ENCODE peak calls at places on chromosomes 16 and 17, in nine cellular contexts. Y is CD8-positive, alpha-beta memory T cell; Z is brain microvascular endothelial cell; V is breast epithelium; O is cardiac muscle cell; F is left ventricle myocardium inferior; D is K562; I is uterus; H is GM23338. W is an unnamed sample.

GRCh38 chr17:15981646-15982580 is 17.6 kb downstream of the ZSWIM7 start:
- DNase-seq in Y (no peak), Z (peak), V (no peak), O (no peak), F (no peak), D (peak), I (no peak), H (peak), W (no peak)

GRCh38 chr16:50403491-50403890 is 34.7 kb upstream of the BRD7 start:
- DNase-seq in Y (no peak), Z (no peak), V (no peak), O (no peak), F (peak), D (no peak), I (no peak), H (no peak), W (no peak)

GRCh38 chr17:80229011-80229410 is 8.8 kb downstream of the SLC26A11 start:
- DNase-seq in Y (no peak), Z (no peak), V (no peak), O (no peak), F (no peak), D (no peak), I (no peak), H (no peak), W (no peak)

GRCh38 chr16:4687946-4688673 is 5.3 kb upstream of the NUDT16L1 start:
- DNase-seq in Y (no peak), Z (no peak), V (no peak), O (no peak), F (no peak), D (no peak), I (no peak), H (no peak), W (no peak)

GRCh38 chr16:16014329-16015224 is 65.2 kb downstream of the ABCC1 start:
- DNase-seq in Y (no peak), Z (no peak), V (peak), O (no peak), F (peak), D (no peak), I (peak), H (no peak), W (no peak)

GRCh38 chr16:11405331-11406176 is 60.3 kb downstream of the RMI2 start:
- DNase-seq in Y (peak), Z (peak), V (no peak), O (peak), F (no peak), D (peak), I (no peak), H (peak), W (no peak)

GRCh38 chr17:70104688-70105087 is 29.7 kb downstream of the KCNJ16 start:
- DNase-seq in Y (no peak), Z (no peak), V (no peak), O (no peak), F (no peak), D (no peak), I (no peak), H (no peak), W (no peak)

GRCh38 chr16:69404275-69404805 is 18.5 kb upstream of the TERF2 start:
- DNase-seq in Y (no peak), Z (no peak), V (no peak), O (peak), F (no peak), D (peak), I (no peak), H (peak), W (no peak)

GRCh38 chr17:66552381-66552780 is 250.0 kb downstream of the PRKCA start:
- DNase-seq in Y (no peak), Z (no peak), V (no peak), O (no peak), F (no peak), D (no peak), I (no peak), H (no peak), W (no peak)

GRCh38 chr16:73019456-73020362 is 28.2 kb downstream of the ZFHX3 start:
- DNase-seq in Y (no peak), Z (peak), V (no peak), O (peak), F (no peak), D (peak), I (no peak), H (no peak), W (no peak)

GRCh38 chr16:73616186-73616585 is 568.3 kb upstream of the ZFHX3 start:
- DNase-seq in Y (no peak), Z (no peak), V (no peak), O (no peak), F (no peak), D (peak), I (no peak), H (peak), W (no peak)

GRCh38 chr16:88507231-88507743 is 54.2 kb downstream of the ZFPM1 start:
- DNase-seq in Y (no peak), Z (no peak), V (no peak), O (no peak), F (no peak), D (no peak), I (no peak), H (no peak), W (no peak)

GRCh38 chr16:85798283-85798776 is 1.0 kb downstream of the EMC8 start:
- DNase-seq in Y (no peak), Z (no peak), V (no peak), O (no peak), F (no peak), D (peak), I (no peak), H (peak), W (no peak)

GRCh38 chr17:35002876-35003551 is 22.7 kb downstream of the LIG3 start:
- DNase-seq in Y (no peak), Z (no peak), V (no peak), O (no peak), F (peak), D (no peak), I (no peak), H (no peak), W (no peak)

GRCh38 chr17:19876524-19877161 is 8.9 kb upstream of the ULK2 start:
- DNase-seq in Y (peak), Z (no peak), V (no peak), O (no peak), F (peak), D (no peak), I (no peak), H (no peak), W (no peak)

GRCh38 chr16:24825696-24826095 is 20.1 kb upstream of the SLC5A11 start:
- DNase-seq in Y (no peak), Z (no peak), V (no peak), O (no peak), F (no peak), D (no peak), I (no peak), H (no peak), W (no peak)

GRCh38 chr17:55360971-55361370 is 60.7 kb downstream of the MMD start:
- DNase-seq in Y (no peak), Z (no peak), V (no peak), O (no peak), F (no peak), D (no peak), I (no peak), H (no peak), W (no peak)

GRCh38 chr17:31527606-31528005 is 136.1 kb downstream of the RAB11FIP4 start:
- DNase-seq in Y (no peak), Z (peak), V (no peak), O (no peak), F (no peak), D (no peak), I (no peak), H (no peak), W (no peak)

GRCh38 chr17:83100220-83100852 is 20.9 kb downstream of the METRNL start:
- DNase-seq in Y (no peak), Z (no peak), V (no peak), O (no peak), F (no peak), D (no peak), I (no peak), H (no peak), W (no peak)

GRCh38 chr16:16997349-16997748 is 473.4 kb downstream of the XYLT1 start:
- DNase-seq in Y (no peak), Z (no peak), V (no peak), O (no peak), F (no peak), D (no peak), I (no peak), H (no peak), W (no peak)

GRCh38 chr16:87702325-87702811 is 63.4 kb downstream of the KLHDC4 start:
- DNase-seq in Y (peak), Z (peak), V (no peak), O (peak), F (no peak), D (peak), I (no peak), H (peak), W (no peak)

GRCh38 chr16:88283596-88283995 is 99.2 kb upstream of the ZNF469 start:
- DNase-seq in Y (no peak), Z (no peak), V (no peak), O (no peak), F (peak), D (no peak), I (no peak), H (no peak), W (no peak)

GRCh38 chr17:57568340-57568739 is 176.8 kb downstream of the CCDC182 start:
- DNase-seq in Y (no peak), Z (no peak), V (no peak), O (no peak), F (no peak), D (no peak), I (no peak), H (no peak), W (no peak)

GRCh38 chr17:27415090-27415795 is 41.0 kb upstream of the KSR1 start:
- DNase-seq in Y (no peak), Z (no peak), V (no peak), O (no peak), F (no peak), D (peak), I (no peak), H (peak), W (no peak)

GRCh38 chr17:43524945-43525575 is 21.1 kb downstream of the ETV4 start:
- DNase-seq in Y (no peak), Z (peak), V (no peak), O (no peak), F (no peak), D (no peak), I (no peak), H (no peak), W (no peak)

GRCh38 chr17:17749921-17750320 is 68.7 kb downstream of the RAI1 start:
- DNase-seq in Y (peak), Z (peak), V (no peak), O (peak), F (no peak), D (peak), I (no peak), H (peak), W (peak)

GRCh38 chr16:2175454-2175853 is 19.9 kb downstream of the TRAF7 start:
- DNase-seq in Y (no peak), Z (no peak), V (no peak), O (no peak), F (no peak), D (no peak), I (no peak), H (no peak), W (no peak)

GRCh38 chr17:7854851-7855642 is at the start of gene TMEM88:
- DNase-seq in Y (no peak), Z (no peak), V (no peak), O (peak), F (peak), D (no peak), I (peak), H (peak), W (no peak)

GRCh38 chr16:55502801-55503366 is 6.0 kb upstream of the LPCAT2 start:
- DNase-seq in Y (no peak), Z (peak), V (peak), O (peak), F (peak), D (no peak), I (peak), H (peak), W (peak)

GRCh38 chr17:17900615-17901520 is 64.1 kb upstream of the SREBF1 start:
- DNase-seq in Y (no peak), Z (peak), V (peak), O (no peak), F (peak), D (no peak), I (peak), H (no peak), W (peak)

GRCh38 chr16:11742536-11743307 is at the start of gene TXNDC11:
- DNase-seq in Y (peak), Z (peak), V (peak), O (peak), F (peak), D (peak), I (peak), H (peak), W (peak)

GRCh38 chr16:67393111-67393789 is at the start of gene TPPP3:
- DNase-seq in Y (peak), Z (peak), V (peak), O (peak), F (peak), D (peak), I (peak), H (peak), W (peak)

GRCh38 chr17:1224330-1224729 is 44.5 kb upstream of the ABR start:
- DNase-seq in Y (no peak), Z (no peak), V (no peak), O (no peak), F (no peak), D (no peak), I (no peak), H (no peak), W (no peak)
- H3K27ac ChIP-seq in Y (no peak), Z (no peak), V (no peak), O (no peak), F (no peak), D (no peak), I (no peak), H (no peak), W (no peak)

GRCh38 chr16:55571-56136 is 2.0 kb downstream of the SNRNP25 start:
- DNase-seq in Y (no peak), Z (no peak), V (no peak), O (no peak), F (peak), D (no peak), I (no peak), H (no peak), W (no peak)

GRCh38 chr16:53346-54236 is at the start of the genes POLR3K and SNRNP25:
- DNase-seq in Y (peak), Z (peak), V (peak), O (peak), F (peak), D (peak), I (peak), H (peak), W (peak)

GRCh38 chr16:56231-56927 is 2.8 kb downstream of the SNRNP25 start:
- DNase-seq in Y (no peak), Z (no peak), V (no peak), O (no peak), F (no peak), D (no peak), I (no peak), H (no peak), W (no peak)

GRCh38 chr16:50769-51591 is 2.4 kb downstream of the POLR3K start:
- DNase-seq in Y (no peak), Z (no peak), V (no peak), O (no peak), F (no peak), D (no peak), I (peak), H (no peak), W (no peak)

GRCh38 chr16:54237-54581 is 581 bp downstream of the SNRNP25 start:
- DNase-seq in Y (no peak), Z (no peak), V (no peak), O (no peak), F (no peak), D (no peak), I (no peak), H (no peak), W (no peak)
- H3K27ac ChIP-seq in Y (peak), Z (no peak), V (peak), O (no peak), F (peak), D (peak), I (peak), H (no peak), W (peak)

GRCh38 chr16:31397101-31397660 is 4.0 kb downstream of the ITGAD start:
- DNase-seq in Y (no peak), Z (no peak), V (no peak), O (no peak), F (no peak), D (no peak), I (no peak), H (no peak), W (no peak)

GRCh38 chr16:31402687-31403086 is 9.6 kb downstream of the ITGAD start:
- DNase-seq in Y (no peak), Z (no peak), V (no peak), O (no peak), F (no peak), D (no peak), I (no peak), H (no peak), W (no peak)

GRCh38 chr16:31401436-31401835 is 8.3 kb downstream of the ITGAD start:
- DNase-seq in Y (no peak), Z (no peak), V (no peak), O (no peak), F (no peak), D (no peak), I (no peak), H (no peak), W (no peak)

GRCh38 chr16:31397701-31398100 is 4.6 kb downstream of the ITGAD start:
- DNase-seq in Y (no peak), Z (no peak), V (no peak), O (peak), F (no peak), D (no peak), I (no peak), H (no peak), W (no peak)

DNA sequence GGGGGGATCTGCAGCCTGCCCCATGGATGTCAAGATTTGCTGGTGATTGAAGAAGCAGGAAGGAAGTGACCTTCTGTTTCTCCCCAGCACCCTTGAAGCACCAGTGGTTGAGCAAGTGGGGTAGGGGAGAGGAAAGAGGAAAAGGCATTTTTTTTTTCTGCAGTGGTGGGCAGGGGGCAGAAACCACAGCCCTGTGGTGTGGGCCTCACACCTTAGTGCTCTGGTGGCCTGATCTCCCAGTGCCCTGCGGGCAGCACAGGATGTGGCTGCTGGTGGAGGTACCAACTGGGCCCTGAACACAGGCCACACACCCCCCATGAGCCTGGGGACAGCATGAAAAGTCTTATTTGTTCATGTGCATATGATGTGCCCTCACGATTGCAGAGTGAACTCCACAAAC is 7.1 kb downstream of the ITGAD start:
- DNase-seq in Y (no peak), Z (no peak), V (no peak), O (no peak), F (no peak), D (no peak), I (no peak), H (no peak), W (no peak)
- H3K27ac ChIP-seq in Y (no peak), Z (no peak), V (no peak), O (no peak), F (no peak), D (no peak), I (no peak), H (no peak), W (no peak)

GRCh38 chr17:71709974-71710373 is 410.8 kb upstream of the SOX9 start:
- DNase-seq in Y (no peak), Z (no peak), V (no peak), O (no peak), F (no peak), D (no peak), I (no peak), H (peak), W (no peak)
- H3K27ac ChIP-seq in Y (no peak), Z (no peak), V (no peak), O (no peak), F (no peak), D (no peak), I (no peak), H (no peak), W (no peak)

DNA sequence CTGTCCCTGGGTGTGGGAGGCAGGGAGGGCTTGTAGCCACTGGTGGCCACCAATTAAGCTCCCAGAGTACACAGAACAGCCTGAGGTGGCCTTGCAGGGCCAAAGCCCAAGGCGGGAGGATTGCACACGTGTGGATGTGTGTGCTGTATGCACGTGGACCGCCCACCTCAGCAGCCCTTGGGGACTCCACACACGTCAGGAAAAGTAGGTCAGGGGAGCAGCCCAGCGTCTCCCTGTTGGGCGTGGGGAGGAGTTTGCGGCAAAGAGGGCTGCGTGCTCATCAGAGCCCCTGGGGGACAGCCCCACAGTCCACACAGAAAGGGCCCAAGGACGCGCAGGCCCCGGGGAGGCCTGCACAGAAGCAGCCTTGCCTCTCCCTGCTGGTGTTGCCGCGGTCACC is 19.6 kb downstream of the SBK1 start:
- DNase-seq in Y (peak), Z (no peak), V (no peak), O (no peak), F (no peak), D (no peak), I (no peak), H (no peak), W (no peak)
- H3K27ac ChIP-seq in Y (no peak), Z (no peak), V (no peak), O (no peak), F (no peak), D (no peak), I (no peak), H (no peak), W (no peak)

GRCh38 chr17:48062273-48062672 is 14.1 kb downstream of the NFE2L1 start:
- DNase-seq in Y (no peak), Z (no peak), V (no peak), O (no peak), F (no peak), D (no peak), I (no peak), H (no peak), W (no peak)

GRCh38 chr17:48059125-48059668 is 11.0 kb downstream of the NFE2L1 start:
- DNase-seq in Y (no peak), Z (no peak), V (no peak), O (no peak), F (no peak), D (no peak), I (no peak), H (no peak), W (no peak)

GRCh38 chr17:48057626-48058025 is 9.5 kb downstream of the NFE2L1 start:
- DNase-seq in Y (no peak), Z (no peak), V (no peak), O (no peak), F (no peak), D (no peak), I (no peak), H (no peak), W (no peak)

GRCh38 chr17:48058393-48059124 is 10.4 kb downstream of the NFE2L1 start:
- DNase-seq in Y (no peak), Z (no peak), V (no peak), O (no peak), F (no peak), D (no peak), I (no peak), H (no peak), W (no peak)

GRCh38 chr17:48060249-48060648 is 12.1 kb downstream of the NFE2L1 start:
- DNase-seq in Y (no peak), Z (no peak), V (no peak), O (no peak), F (no peak), D (no peak), I (no peak), H (no peak), W (no peak)
- H3K27ac ChIP-seq in Y (no peak), Z (no peak), V (no peak), O (no peak), F (peak), D (no peak), I (peak), H (peak), W (no peak)